ENCODE peak calls at places on chromosomes 1 and 21, in nine cellular contexts. One of them, this sample, is unnamed.

GRCh38 chr1:201538618-201539551 is at the start of gene NAV1:
- DNase-seq in body of pancreas: peak
- DNase-seq in NCI-H460: peak
- DNase-seq in NCI-H1436: peak
- DNase-seq in effector CD4-positive, alpha-beta T cell: no peak
- DNase-seq in occipital lobe: peak
- DNase-seq in GM20000: peak
- DNase-seq in NCI-H82: peak
- DNase-seq in omental fat pad: no peak
- DNase-seq in this sample: no peak

GRCh38 chr1:246782120-246782900 is 58.1 kb downstream of the SCCPDH start:
- DNase-seq in effector CD4-positive, alpha-beta T cell: no peak
- DNase-seq in NCI-H460: no peak
- DNase-seq in NCI-H1436: no peak
- DNase-seq in body of pancreas: no peak
- DNase-seq in GM20000: no peak
- DNase-seq in omental fat pad: no peak
- DNase-seq in NCI-H82: no peak
- DNase-seq in occipital lobe: no peak
- DNase-seq in this sample: no peak

GRCh38 chr1:192783793-192784192 is 25.0 kb upstream of the RGS2 start:
- DNase-seq in omental fat pad: no peak
- DNase-seq in NCI-H82: no peak
- DNase-seq in occipital lobe: no peak
- DNase-seq in effector CD4-positive, alpha-beta T cell: no peak
- DNase-seq in NCI-H460: no peak
- DNase-seq in GM20000: no peak
- DNase-seq in body of pancreas: no peak
- DNase-seq in NCI-H1436: no peak
- DNase-seq in this sample: no peak

GRCh38 chr1:113244134-113244820 is 146.0 kb upstream of the MAGI3 start:
- DNase-seq in occipital lobe: no peak
- DNase-seq in body of pancreas: peak
- DNase-seq in GM20000: no peak
- DNase-seq in effector CD4-positive, alpha-beta T cell: no peak
- DNase-seq in NCI-H460: no peak
- DNase-seq in NCI-H1436: no peak
- DNase-seq in NCI-H82: no peak
- DNase-seq in omental fat pad: no peak
- DNase-seq in this sample: no peak

GRCh38 chr1:235736263-235736662 is 86.7 kb upstream of the GNG4 start:
- DNase-seq in body of pancreas: no peak
- DNase-seq in NCI-H82: no peak
- DNase-seq in effector CD4-positive, alpha-beta T cell: no peak
- DNase-seq in NCI-H460: no peak
- DNase-seq in occipital lobe: no peak
- DNase-seq in NCI-H1436: no peak
- DNase-seq in GM20000: no peak
- DNase-seq in omental fat pad: no peak
- DNase-seq in this sample: no peak

GRCh38 chr1:81298321-81298720 is 502.4 kb upstream of the ADGRL2 start:
- DNase-seq in NCI-H1436: no peak
- DNase-seq in GM20000: no peak
- DNase-seq in omental fat pad: no peak
- DNase-seq in effector CD4-positive, alpha-beta T cell: no peak
- DNase-seq in NCI-H82: no peak
- DNase-seq in occipital lobe: no peak
- DNase-seq in NCI-H460: no peak
- DNase-seq in body of pancreas: no peak
- DNase-seq in this sample: no peak

GRCh38 chr1:27650527-27651175 is 15.7 kb upstream of the FGR start:
- DNase-seq in NCI-H82: no peak
- DNase-seq in GM20000: no peak
- DNase-seq in omental fat pad: no peak
- DNase-seq in occipital lobe: no peak
- DNase-seq in effector CD4-positive, alpha-beta T cell: no peak
- DNase-seq in NCI-H460: peak
- DNase-seq in body of pancreas: no peak
- DNase-seq in NCI-H1436: no peak
- DNase-seq in this sample: no peak

GRCh38 chr1:244709491-244710368 is 56.8 kb downstream of the DESI2 start:
- DNase-seq in occipital lobe: no peak
- DNase-seq in NCI-H82: no peak
- DNase-seq in GM20000: no peak
- DNase-seq in NCI-H1436: no peak
- DNase-seq in effector CD4-positive, alpha-beta T cell: no peak
- DNase-seq in NCI-H460: no peak
- DNase-seq in omental fat pad: no peak
- DNase-seq in body of pancreas: no peak
- DNase-seq in this sample: no peak

GRCh38 chr1:215992620-215993019 is 425.5 kb downstream of the KCTD3 start:
- DNase-seq in omental fat pad: no peak
- DNase-seq in NCI-H1436: peak
- DNase-seq in body of pancreas: no peak
- DNase-seq in GM20000: peak
- DNase-seq in effector CD4-positive, alpha-beta T cell: no peak
- DNase-seq in NCI-H460: peak
- DNase-seq in NCI-H82: peak
- DNase-seq in occipital lobe: no peak
- DNase-seq in this sample: no peak

GRCh38 chr1:116751149-116751548 is 3.1 kb upstream of the CD2 start:
- DNase-seq in NCI-H1436: no peak
- DNase-seq in occipital lobe: no peak
- DNase-seq in effector CD4-positive, alpha-beta T cell: no peak
- DNase-seq in GM20000: no peak
- DNase-seq in body of pancreas: no peak
- DNase-seq in NCI-H460: no peak
- DNase-seq in NCI-H82: no peak
- DNase-seq in omental fat pad: no peak
- DNase-seq in this sample: no peak

GRCh38 chr1:85762804-85763203 is 54.6 kb upstream of the ZNHIT6 start:
- DNase-seq in NCI-H1436: no peak
- DNase-seq in NCI-H460: no peak
- DNase-seq in NCI-H82: no peak
- DNase-seq in occipital lobe: no peak
- DNase-seq in effector CD4-positive, alpha-beta T cell: no peak
- DNase-seq in GM20000: no peak
- DNase-seq in omental fat pad: no peak
- DNase-seq in body of pancreas: no peak
- DNase-seq in this sample: no peak

GRCh38 chr1:225845633-225846259 is 35.8 kb downstream of the EPHX1 start:
- DNase-seq in NCI-H1436: peak
- DNase-seq in NCI-H460: peak
- DNase-seq in occipital lobe: peak
- DNase-seq in NCI-H82: peak
- DNase-seq in omental fat pad: no peak
- DNase-seq in effector CD4-positive, alpha-beta T cell: no peak
- DNase-seq in body of pancreas: peak
- DNase-seq in GM20000: no peak
- DNase-seq in this sample: peak

GRCh38 chr1:201786824-201787223 is 42.1 kb upstream of the IPO9 start:
- DNase-seq in NCI-H82: no peak
- DNase-seq in effector CD4-positive, alpha-beta T cell: no peak
- DNase-seq in body of pancreas: no peak
- DNase-seq in omental fat pad: no peak
- DNase-seq in NCI-H1436: no peak
- DNase-seq in GM20000: no peak
- DNase-seq in occipital lobe: no peak
- DNase-seq in NCI-H460: no peak
- DNase-seq in this sample: no peak

GRCh38 chr1:205739348-205740160 is 10.4 kb downstream of the NUCKS1 start:
- DNase-seq in NCI-H82: no peak
- DNase-seq in effector CD4-positive, alpha-beta T cell: no peak
- DNase-seq in omental fat pad: no peak
- DNase-seq in NCI-H460: peak
- DNase-seq in occipital lobe: no peak
- DNase-seq in NCI-H1436: no peak
- DNase-seq in body of pancreas: no peak
- DNase-seq in GM20000: no peak
- DNase-seq in this sample: no peak

GRCh38 chr1:204417231-204417997 is 5.8 kb upstream of the PPP1R15B start:
- DNase-seq in body of pancreas: peak
- DNase-seq in NCI-H82: peak
- DNase-seq in effector CD4-positive, alpha-beta T cell: no peak
- DNase-seq in occipital lobe: no peak
- DNase-seq in omental fat pad: no peak
- DNase-seq in GM20000: no peak
- DNase-seq in NCI-H1436: no peak
- DNase-seq in NCI-H460: peak
- DNase-seq in this sample: peak

GRCh38 chr1:22347854-22348760 is 103.5 kb upstream of the ZBTB40 start:
- DNase-seq in NCI-H460: no peak
- DNase-seq in omental fat pad: no peak
- DNase-seq in GM20000: no peak
- DNase-seq in occipital lobe: no peak
- DNase-seq in effector CD4-positive, alpha-beta T cell: no peak
- DNase-seq in NCI-H82: no peak
- DNase-seq in body of pancreas: peak
- DNase-seq in NCI-H1436: no peak
- DNase-seq in this sample: peak

GRCh38 chr1:56032276-56032675 is 547.1 kb downstream of the PLPP3 start:
- DNase-seq in NCI-H82: no peak
- DNase-seq in occipital lobe: no peak
- DNase-seq in NCI-H460: no peak
- DNase-seq in GM20000: no peak
- DNase-seq in NCI-H1436: no peak
- DNase-seq in effector CD4-positive, alpha-beta T cell: no peak
- DNase-seq in omental fat pad: no peak
- DNase-seq in body of pancreas: no peak
- DNase-seq in this sample: no peak

GRCh38 chr1:38589036-38589435 is 270.5 kb downstream of the RRAGC start:
- DNase-seq in GM20000: no peak
- DNase-seq in occipital lobe: no peak
- DNase-seq in NCI-H82: no peak
- DNase-seq in NCI-H1436: no peak
- DNase-seq in body of pancreas: peak
- DNase-seq in omental fat pad: no peak
- DNase-seq in NCI-H460: no peak
- DNase-seq in effector CD4-positive, alpha-beta T cell: no peak
- DNase-seq in this sample: no peak

GRCh38 chr1:54289061-54289938 is 89.3 kb downstream of the MRPL37 start:
- DNase-seq in NCI-H460: no peak
- DNase-seq in body of pancreas: no peak
- DNase-seq in GM20000: no peak
- DNase-seq in effector CD4-positive, alpha-beta T cell: no peak
- DNase-seq in omental fat pad: no peak
- DNase-seq in NCI-H82: peak
- DNase-seq in occipital lobe: no peak
- DNase-seq in NCI-H1436: no peak
- DNase-seq in this sample: no peak

GRCh38 chr1:69414574-69414973 is 153.1 kb upstream of the LRRC7 start:
- DNase-seq in occipital lobe: no peak
- DNase-seq in omental fat pad: no peak
- DNase-seq in NCI-H82: no peak
- DNase-seq in NCI-H460: no peak
- DNase-seq in body of pancreas: no peak
- DNase-seq in GM20000: no peak
- DNase-seq in NCI-H1436: no peak
- DNase-seq in effector CD4-positive, alpha-beta T cell: no peak
- DNase-seq in this sample: no peak

GRCh38 chr1:54488065-54488750 is 59.8 kb upstream of the ACOT11 start:
- DNase-seq in GM20000: peak
- DNase-seq in NCI-H82: peak
- DNase-seq in body of pancreas: peak
- DNase-seq in omental fat pad: peak
- DNase-seq in NCI-H1436: peak
- DNase-seq in occipital lobe: peak
- DNase-seq in effector CD4-positive, alpha-beta T cell: peak
- DNase-seq in NCI-H460: peak
- DNase-seq in this sample: peak

GRCh38 chr21:25995283-25995682 is 175.3 kb downstream of the APP start:
- DNase-seq in NCI-H82: no peak
- DNase-seq in effector CD4-positive, alpha-beta T cell: no peak
- DNase-seq in NCI-H1436: no peak
- DNase-seq in GM20000: no peak
- DNase-seq in NCI-H460: no peak
- DNase-seq in occipital lobe: no peak
- DNase-seq in body of pancreas: no peak
- DNase-seq in omental fat pad: no peak
- DNase-seq in this sample: no peak

GRCh38 chr1:24111998-24112380 is at the start of gene MYOM3:
- DNase-seq in omental fat pad: no peak
- DNase-seq in effector CD4-positive, alpha-beta T cell: no peak
- DNase-seq in NCI-H1436: no peak
- DNase-seq in occipital lobe: no peak
- DNase-seq in NCI-H460: no peak
- DNase-seq in GM20000: no peak
- DNase-seq in body of pancreas: no peak
- DNase-seq in NCI-H82: peak
- DNase-seq in this sample: no peak

GRCh38 chr1:61687901-61688300 is 37.0 kb downstream of the TM2D1 start:
- DNase-seq in NCI-H1436: no peak
- DNase-seq in effector CD4-positive, alpha-beta T cell: no peak
- DNase-seq in NCI-H82: no peak
- DNase-seq in omental fat pad: no peak
- DNase-seq in GM20000: no peak
- DNase-seq in NCI-H460: no peak
- DNase-seq in occipital lobe: no peak
- DNase-seq in body of pancreas: no peak
- DNase-seq in this sample: no peak

GRCh38 chr1:47755368-47755990 is 241.7 kb downstream of the TRABD2B start:
- DNase-seq in effector CD4-positive, alpha-beta T cell: peak
- DNase-seq in NCI-H1436: no peak
- DNase-seq in omental fat pad: no peak
- DNase-seq in NCI-H82: peak
- DNase-seq in occipital lobe: no peak
- DNase-seq in body of pancreas: peak
- DNase-seq in NCI-H460: no peak
- DNase-seq in GM20000: peak
- DNase-seq in this sample: peak

GRCh38 chr1:33130297-33130696 is 49.3 kb downstream of the AZIN2 start:
- DNase-seq in NCI-H1436: no peak
- DNase-seq in effector CD4-positive, alpha-beta T cell: no peak
- DNase-seq in GM20000: no peak
- DNase-seq in NCI-H82: peak
- DNase-seq in body of pancreas: no peak
- DNase-seq in occipital lobe: no peak
- DNase-seq in omental fat pad: no peak
- DNase-seq in NCI-H460: no peak
- DNase-seq in this sample: no peak

GRCh38 chr1:30759718-30760281 is 2.2 kb upstream of the LAPTM5 start:
- DNase-seq in effector CD4-positive, alpha-beta T cell: peak
- DNase-seq in NCI-H460: no peak
- DNase-seq in omental fat pad: no peak
- DNase-seq in occipital lobe: no peak
- DNase-seq in NCI-H82: no peak
- DNase-seq in NCI-H1436: no peak
- DNase-seq in body of pancreas: no peak
- DNase-seq in GM20000: no peak
- DNase-seq in this sample: no peak